ENCODE peak calls at places on chromosome 1, in six cellular contexts. O is GM23338, I is cardiac fibroblast, X is foreskin keratinocyte, N is progenitor cell of endocrine pancreas, L is HCT116. K is an unnamed sample.

GRCh38 chr1:112409416-112409815 is 13.4 kb downstream of the CTTNBP2NL start:
- DNase-seq in I (no peak), X (no peak), N (no peak), O (no peak), L (no peak), K (no peak)

GRCh38 chr1:20366076-20366765 is 75.5 kb downstream of the VWA5B1 start:
- DNase-seq in O (peak), L (no peak), X (no peak), I (peak), N (no peak), K (no peak)

GRCh38 chr1:208351838-208352237 is 107.7 kb upstream of the PLXNA2 start:
- DNase-seq in N (no peak), I (no peak), X (no peak), L (no peak), O (no peak), K (no peak)

GRCh38 chr1:44642255-44642654 is 32.0 kb downstream of the TMEM53 start:
- DNase-seq in L (no peak), N (no peak), I (no peak), X (no peak), O (no peak), K (no peak)

GRCh38 chr1:175471039-175471800 is 272.2 kb downstream of the TNR start:
- DNase-seq in L (no peak), N (no peak), I (peak), X (peak), O (no peak), K (peak)

GRCh38 chr1:58619286-58620054 is 42.4 kb upstream of the TACSTD2 start:
- DNase-seq in L (no peak), X (no peak), I (peak), O (peak), N (no peak), K (no peak)

GRCh38 chr1:111719135-111719534 is 20.1 kb downstream of the INKA2 start:
- DNase-seq in X (no peak), N (no peak), L (no peak), I (no peak), O (no peak), K (no peak)

GRCh38 chr1:58611986-58612385 is 34.9 kb upstream of the TACSTD2 start:
- DNase-seq in I (no peak), O (no peak), L (no peak), N (no peak), X (no peak), K (no peak)

GRCh38 chr1:213564215-213564659 is 423.5 kb upstream of the PROX1 start:
- DNase-seq in I (no peak), L (peak), N (no peak), X (peak), O (peak), K (no peak)

GRCh38 chr1:155715777-155716176 is 26.9 kb downstream of the DAP3 start:
- DNase-seq in I (no peak), O (no peak), X (no peak), L (no peak), N (no peak), K (no peak)

GRCh38 chr1:201302168-201302896 is 19.0 kb downstream of the PKP1 start:
- DNase-seq in O (no peak), I (no peak), N (no peak), X (peak), L (no peak), K (peak)

GRCh38 chr1:32623775-32624174 is 26.6 kb downstream of the ZBTB8OS start:
- DNase-seq in I (no peak), L (no peak), X (no peak), O (no peak), N (no peak), K (no peak)

GRCh38 chr1:85607126-85607912 is 26.8 kb downstream of the CCN1 start:
- DNase-seq in L (peak), X (peak), O (peak), N (no peak), I (peak), K (peak)

GRCh38 chr1:9066945-9067807 is 2.3 kb downstream of the SLC2A5 start:
- DNase-seq in I (peak), N (no peak), L (no peak), X (no peak), O (no peak), K (peak)

GRCh38 chr1:43554444-43554992 is 23.8 kb downstream of the PTPRF start:
- DNase-seq in X (no peak), N (no peak), O (peak), I (peak), L (peak), K (no peak)

GRCh38 chr1:1163538-1164070 is 10.1 kb upstream of the TTLL10 start:
- DNase-seq in N (no peak), I (no peak), X (no peak), L (no peak), O (no peak), K (no peak)

GRCh38 chr1:119340861-119341261 is 27.7 kb upstream of the HAO2 start:
- DNase-seq in O (peak), L (no peak), N (no peak), I (no peak), X (no peak), K (no peak)

GRCh38 chr1:152356736-152357135 is 3.1 kb downstream of the FLG2 start:
- DNase-seq in L (no peak), O (no peak), I (no peak), N (no peak), X (no peak), K (no peak)

DNA sequence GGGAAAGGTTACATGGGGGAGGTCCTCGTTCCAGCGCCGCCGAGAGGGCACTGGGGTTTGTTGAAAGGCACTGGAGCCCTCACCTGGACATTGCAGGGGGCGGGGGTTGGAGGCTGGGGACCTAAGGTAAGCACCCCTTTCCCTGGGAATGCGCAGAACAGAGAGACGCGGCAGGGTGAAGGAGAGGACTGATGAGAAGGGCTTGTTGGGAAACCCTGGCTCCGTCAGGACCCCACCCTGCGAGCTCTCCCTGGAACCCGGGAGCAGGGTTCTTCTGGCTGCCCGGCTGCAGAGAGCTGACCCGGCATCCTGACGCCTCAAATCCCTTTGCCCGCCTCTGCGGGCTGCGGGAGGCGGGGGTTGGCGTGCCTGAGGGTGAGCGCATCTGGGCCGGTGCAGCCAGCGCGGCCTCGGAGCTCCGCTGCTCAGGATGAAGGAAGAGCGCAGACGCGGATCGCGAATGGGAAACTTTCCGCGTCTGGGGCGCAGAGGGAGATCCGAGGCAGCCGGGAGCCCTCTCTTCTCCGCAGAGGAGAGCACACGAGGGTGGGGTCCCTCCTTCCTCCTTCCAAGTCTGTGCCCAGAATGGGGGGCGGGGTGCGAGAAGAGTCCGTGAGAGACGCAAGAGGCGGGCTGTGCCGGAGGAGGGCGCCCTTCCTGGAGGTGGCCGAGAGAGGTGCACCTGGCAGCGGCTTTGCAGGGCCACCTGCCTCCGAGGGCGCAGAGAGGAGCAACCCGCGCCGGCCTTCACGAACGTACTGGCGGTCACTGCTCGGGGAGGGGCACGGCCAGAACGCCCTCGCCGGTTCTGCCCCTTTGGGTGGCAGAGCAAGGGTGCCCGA is 2.4 kb downstream of the IGSF21 start:
- DNase-seq in X (no peak), O (peak), N (peak), L (no peak), I (no peak), K (no peak)
- TF ChIP-seq CTCF in X (peak), O (peak), N (peak), L (peak), I (no peak), K (no peak)

DNA sequence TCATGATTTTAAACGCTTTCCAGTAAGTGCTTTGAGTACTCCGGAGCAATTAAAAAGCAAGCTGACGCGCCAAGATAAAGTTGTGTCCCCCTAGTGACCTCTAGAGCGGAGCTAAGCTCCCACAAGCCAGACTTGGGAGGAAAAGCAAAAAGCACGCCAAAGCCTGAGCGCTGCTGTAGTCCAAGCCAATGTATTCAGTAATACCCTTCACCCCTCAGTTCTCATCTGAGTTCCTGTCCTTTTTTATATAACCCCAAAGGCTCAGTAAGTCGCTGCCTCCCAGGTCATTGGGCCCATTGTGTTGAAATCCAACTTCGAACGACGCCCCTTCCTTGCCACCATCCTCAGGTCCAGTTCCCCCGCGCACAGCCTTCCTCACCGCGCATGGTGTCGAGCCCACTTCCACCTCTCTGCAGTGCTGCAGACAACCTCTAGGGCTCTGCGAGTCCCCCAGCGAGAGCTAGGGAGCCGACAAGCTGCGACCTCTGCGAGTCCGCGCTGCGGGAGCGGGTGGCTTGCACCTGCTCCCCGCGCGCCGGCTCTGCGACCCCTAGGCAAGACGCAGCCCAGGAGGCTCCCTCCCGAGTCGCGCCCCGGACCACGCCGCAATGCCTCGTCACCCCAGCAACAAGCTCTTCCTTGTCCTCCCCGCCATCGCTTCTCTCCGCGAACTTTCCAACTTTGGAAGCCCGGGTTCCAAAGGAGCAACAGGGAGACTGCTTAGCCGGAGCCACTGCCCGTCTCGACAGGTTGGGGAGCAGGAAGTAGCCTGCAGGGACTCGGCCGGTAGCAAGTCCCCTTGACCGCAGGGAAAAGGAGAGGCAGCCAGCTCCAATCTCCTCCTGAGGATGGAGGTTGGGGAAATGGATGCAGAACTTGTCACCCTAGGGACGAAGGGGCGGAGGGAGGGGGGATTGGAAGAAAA is 3.8 kb upstream of the SLC44A5 start:
- DNase-seq in X (no peak), I (peak), O (peak), N (peak), L (peak), K (no peak)
- TF ChIP-seq CTCF in X (peak), I (peak), O (peak), N (peak), L (peak), K (no peak)

GRCh38 chr1:248243204-248243603 is 12.0 kb downstream of the OR2M4 start:
- DNase-seq in N (no peak), I (peak), O (peak), X (peak), L (no peak), K (peak)
- TF ChIP-seq CTCF in N (peak), I (peak), O (peak), X (peak), L (peak), K (peak)

GRCh38 chr1:54800041-54800898 is 853 bp downstream of the TTC22 start:
- DNase-seq in I (no peak), X (no peak), N (no peak), L (no peak), O (peak), K (no peak)

GRCh38 chr1:54798769-54799641 is 2.1 kb downstream of the TTC22 start:
- DNase-seq in L (no peak), X (peak), N (no peak), O (no peak), I (no peak), K (peak)

GRCh38 chr1:54798206-54798605 is 2.9 kb downstream of the TTC22 start:
- DNase-seq in L (no peak), N (no peak), O (no peak), I (no peak), X (no peak), K (no peak)

GRCh38 chr1:54803761-54804470 is 2.8 kb upstream of the TTC22 start:
- DNase-seq in I (peak), X (no peak), N (no peak), L (no peak), O (no peak), K (no peak)

DNA sequence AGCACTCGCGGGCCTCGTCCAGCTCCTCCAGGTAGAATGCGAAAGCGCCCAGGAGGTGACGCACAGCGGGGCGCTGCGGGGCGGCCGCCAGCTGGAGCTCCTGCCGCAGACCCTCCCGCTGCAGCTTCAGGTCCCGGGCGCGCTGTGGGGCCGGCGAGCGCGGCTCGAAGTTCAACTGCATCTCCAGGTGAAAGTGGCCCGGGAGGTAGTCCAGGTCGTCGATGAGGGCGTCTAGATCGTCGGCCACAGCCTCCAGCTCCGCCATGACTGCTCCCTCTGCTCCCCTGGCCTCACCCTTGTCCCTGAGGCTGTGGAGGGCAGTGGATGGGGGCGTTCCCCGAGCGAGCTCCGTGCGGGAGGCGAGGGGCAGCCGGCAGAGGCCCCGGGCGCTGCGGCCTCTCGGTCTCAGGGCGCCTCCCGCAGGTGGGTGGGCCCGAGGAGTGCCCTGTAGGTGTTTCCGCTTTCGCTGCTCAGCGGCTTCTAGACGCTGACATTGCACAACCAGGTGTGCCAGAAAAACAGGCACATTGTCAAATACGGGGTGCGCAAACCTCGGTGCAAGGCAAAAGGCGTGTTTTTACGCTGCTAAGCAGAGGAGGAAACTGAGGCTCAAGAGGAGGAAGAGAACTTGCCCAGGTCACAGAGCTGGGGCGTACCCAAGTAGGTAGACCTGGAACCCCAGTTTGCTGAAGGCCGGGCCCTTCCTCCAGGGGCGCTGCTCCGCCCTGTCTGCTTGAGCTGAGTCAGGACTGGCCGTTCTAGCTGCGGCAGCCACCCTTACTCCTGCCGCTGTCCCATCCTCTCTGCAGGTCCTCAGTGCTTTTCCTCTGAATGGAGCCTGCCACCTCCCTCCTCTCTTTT is at the start of gene TTC22:
- DNase-seq in O (peak), L (peak), X (peak), I (no peak), N (peak), K (peak)
- TF ChIP-seq CTCF in O (peak), L (peak), X (peak), I (peak), N (peak), K (peak)

GRCh38 chr1:40936878-40937484 is 42.5 kb upstream of the CTPS1 start:
- DNase-seq in L (no peak), I (peak), O (no peak), N (no peak), X (no peak), K (no peak)

GRCh38 chr1:40944841-40945430 is 34.6 kb upstream of the CTPS1 start:
- DNase-seq in I (peak), N (no peak), X (no peak), L (no peak), O (no peak), K (no peak)

GRCh38 chr1:40938393-40938792 is 41.1 kb upstream of the CTPS1 start:
- DNase-seq in N (no peak), X (no peak), I (no peak), L (no peak), O (no peak), K (no peak)

GRCh38 chr1:40944326-40944725 is 35.2 kb upstream of the CTPS1 start:
- DNase-seq in I (peak), L (no peak), O (peak), X (peak), N (no peak), K (peak)

DNA sequence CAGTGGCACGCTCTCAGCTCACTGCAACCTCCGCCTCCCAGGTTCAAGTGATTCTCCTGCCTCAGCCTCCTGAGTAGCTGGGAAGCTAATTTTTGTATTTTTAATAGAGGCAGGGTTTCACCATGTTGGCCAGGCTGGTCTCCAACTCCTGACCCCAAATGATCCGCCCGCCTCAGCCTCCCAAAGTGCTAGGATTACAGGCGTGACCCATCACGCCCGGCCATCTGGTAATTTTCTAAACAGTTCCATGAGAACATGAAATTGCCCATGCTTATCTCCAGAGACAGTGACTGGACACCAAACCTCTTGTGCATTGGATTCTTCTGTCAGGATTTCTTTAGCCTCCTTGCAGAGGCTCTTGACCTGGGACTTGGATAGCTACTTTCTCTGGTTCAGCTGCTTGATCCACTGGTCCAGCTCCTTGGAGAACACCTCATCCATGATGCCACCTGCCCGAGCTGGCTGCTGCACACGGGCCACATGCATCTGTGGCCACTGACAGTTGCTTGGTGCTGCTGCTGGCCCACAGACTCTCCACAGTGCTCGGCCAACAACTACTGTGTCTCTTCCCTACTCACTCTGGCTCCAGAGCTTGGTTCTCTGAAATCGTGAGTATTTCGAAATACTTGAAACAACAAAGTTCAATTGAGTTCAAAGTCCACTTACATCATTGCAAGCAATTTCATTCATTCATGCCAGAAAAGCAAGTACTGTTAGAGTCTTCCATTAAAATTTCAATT is 40.0 kb upstream of the CTPS1 start:
- DNase-seq in X (no peak), L (no peak), O (no peak), I (peak), N (no peak), K (no peak)
- TF ChIP-seq CTCF in X (no peak), L (no peak), O (no peak), I (no peak), N (no peak), K (no peak)